ENCODE peak calls at places on chromosomes 3 and 15, in four cellular contexts. One of them, this sample, is unnamed.

GRCh38 chr3:95215437-95215836 is 1152.6 kb downstream of the NSUN3 start:
- DNase-seq in ovary: no peak
- DNase-seq in HepG2: no peak
- DNase-seq in Peyer's patch: no peak
- DNase-seq in this sample: no peak

GRCh38 chr3:152199069-152199838 is 69.5 kb upstream of the MBNL1 start:
- DNase-seq in ovary: no peak
- DNase-seq in Peyer's patch: no peak
- DNase-seq in HepG2: no peak
- DNase-seq in this sample: no peak

GRCh38 chr15:35319354-35319753 is 226.6 kb downstream of the DPH6 start:
- DNase-seq in ovary: no peak
- DNase-seq in HepG2: no peak
- DNase-seq in Peyer's patch: no peak
- DNase-seq in this sample: no peak

GRCh38 chr3:133825969-133826727 is 20.5 kb downstream of the SRPRB start:
- DNase-seq in HepG2: no peak
- DNase-seq in Peyer's patch: no peak
- DNase-seq in ovary: no peak
- DNase-seq in this sample: no peak

GRCh38 chr3:63351159-63352007 is 73.3 kb downstream of the SYNPR start:
- DNase-seq in ovary: no peak
- DNase-seq in Peyer's patch: no peak
- DNase-seq in HepG2: peak; percentile 51
- DNase-seq in this sample: peak; percentile 29

GRCh38 chr3:102106421-102107097 is 257.2 kb downstream of the NFKBIZ start:
- DNase-seq in ovary: no peak
- DNase-seq in HepG2: no peak
- DNase-seq in Peyer's patch: no peak
- DNase-seq in this sample: no peak

GRCh38 chr15:65286069-65286703 is 497 bp downstream of the PARP16 start:
- DNase-seq in ovary: peak; percentile 49
- DNase-seq in HepG2: peak; percentile 34
- DNase-seq in Peyer's patch: peak; percentile 78
- DNase-seq in this sample: peak; percentile 49

GRCh38 chr3:42803800-42804112 is 534 bp downstream of the HIGD1A start:
- DNase-seq in Peyer's patch: peak; percentile 59
- DNase-seq in ovary: peak; percentile 25
- DNase-seq in HepG2: peak; percentile 31
- DNase-seq in this sample: peak; percentile 48

GRCh38 chr3:49171775-49172500 is 540 bp downstream of the KLHDC8B start:
- DNase-seq in Peyer's patch: no peak
- DNase-seq in HepG2: no peak
- DNase-seq in ovary: no peak
- DNase-seq in this sample: no peak

GRCh38 chr3:49174586-49174985 is 3.2 kb downstream of the KLHDC8B start:
- DNase-seq in Peyer's patch: no peak
- DNase-seq in ovary: no peak
- DNase-seq in HepG2: no peak
- DNase-seq in this sample: no peak

GRCh38 chr3:49172616-49173041 is 1.2 kb downstream of the KLHDC8B start:
- DNase-seq in Peyer's patch: no peak
- DNase-seq in HepG2: no peak
- DNase-seq in ovary: peak; percentile 33
- DNase-seq in this sample: peak; percentile 20

GRCh38 chr3:49173792-49174170 is 2.4 kb downstream of the KLHDC8B start:
- DNase-seq in Peyer's patch: no peak
- DNase-seq in ovary: no peak
- DNase-seq in HepG2: no peak
- DNase-seq in this sample: no peak

DNA sequence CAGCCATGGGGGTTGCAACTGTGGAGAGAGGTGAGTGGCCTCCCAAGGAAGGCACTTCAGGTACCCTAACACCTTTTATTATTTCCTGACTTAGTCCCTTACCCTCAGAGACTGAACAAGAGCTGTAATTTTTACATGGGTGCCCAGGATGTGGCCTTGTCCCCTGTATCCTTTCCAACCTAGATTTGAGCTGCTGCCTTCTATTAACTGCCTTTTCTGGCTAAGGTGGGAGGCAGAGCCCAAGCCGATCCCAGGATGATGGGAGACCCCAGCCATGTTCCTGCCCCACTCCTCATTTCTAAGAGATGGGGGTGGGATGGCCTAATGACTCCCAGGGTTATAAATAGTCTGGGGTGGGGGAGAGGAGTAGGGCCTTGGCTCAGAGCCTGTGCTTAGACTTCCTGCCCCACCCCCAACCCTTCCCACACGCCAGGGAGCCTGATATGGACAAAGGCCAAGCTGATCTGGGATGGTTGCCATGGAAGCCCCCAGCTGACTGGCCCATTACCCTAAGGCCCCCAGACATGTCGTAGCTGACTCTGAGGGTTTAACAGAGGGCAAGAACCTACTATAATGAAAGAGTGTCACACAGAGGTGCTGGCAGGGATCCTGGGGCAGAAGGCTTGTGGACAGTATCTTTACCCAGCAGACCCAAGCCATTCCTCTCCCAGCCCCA is 1.9 kb downstream of the KLHDC8B start:
- DNase-seq in HepG2: peak; percentile 41
- DNase-seq in ovary: peak; percentile 86
- DNase-seq in Peyer's patch: no peak
- DNase-seq in this sample: peak; percentile 49
- TF ChIP-seq POLR2A in HepG2: no peak
- TF ChIP-seq POLR2A in ovary: no peak
- TF ChIP-seq POLR2A in Peyer's patch: no peak
- TF ChIP-seq POLR2A in this sample: no peak

DNA sequence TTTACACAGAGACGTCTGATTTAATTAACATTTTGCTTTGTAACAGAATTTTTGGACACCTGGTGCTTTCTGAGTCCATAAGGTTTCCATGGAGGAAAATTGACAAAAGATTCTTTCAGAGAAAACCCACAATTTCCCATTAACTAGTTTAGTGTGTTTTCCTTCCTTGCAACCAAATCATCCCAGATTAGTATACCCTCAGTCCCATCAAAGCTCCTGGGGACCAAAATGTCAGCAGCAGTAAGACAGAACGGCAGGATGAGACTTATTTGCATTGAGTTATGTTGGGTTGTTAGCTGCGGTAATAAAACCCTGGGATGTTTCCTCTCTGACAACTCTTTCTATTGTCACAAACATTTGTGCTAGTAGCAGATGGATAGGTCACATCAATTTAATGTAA is 32.4 kb upstream of the VPS33B start:
- DNase-seq in HepG2: no peak
- DNase-seq in Peyer's patch: no peak
- DNase-seq in ovary: no peak
- DNase-seq in this sample: no peak
- H3K27me3 ChIP-seq in HepG2: peaks cover 17% of the 10 kb centered on the region
- H3K27me3 ChIP-seq in Peyer's patch: no peaks in the 10 kb centered on the region
- H3K27me3 ChIP-seq in ovary: no peaks in the 10 kb centered on the region
- H3K27me3 ChIP-seq in this sample: no peaks in the 10 kb centered on the region

DNA sequence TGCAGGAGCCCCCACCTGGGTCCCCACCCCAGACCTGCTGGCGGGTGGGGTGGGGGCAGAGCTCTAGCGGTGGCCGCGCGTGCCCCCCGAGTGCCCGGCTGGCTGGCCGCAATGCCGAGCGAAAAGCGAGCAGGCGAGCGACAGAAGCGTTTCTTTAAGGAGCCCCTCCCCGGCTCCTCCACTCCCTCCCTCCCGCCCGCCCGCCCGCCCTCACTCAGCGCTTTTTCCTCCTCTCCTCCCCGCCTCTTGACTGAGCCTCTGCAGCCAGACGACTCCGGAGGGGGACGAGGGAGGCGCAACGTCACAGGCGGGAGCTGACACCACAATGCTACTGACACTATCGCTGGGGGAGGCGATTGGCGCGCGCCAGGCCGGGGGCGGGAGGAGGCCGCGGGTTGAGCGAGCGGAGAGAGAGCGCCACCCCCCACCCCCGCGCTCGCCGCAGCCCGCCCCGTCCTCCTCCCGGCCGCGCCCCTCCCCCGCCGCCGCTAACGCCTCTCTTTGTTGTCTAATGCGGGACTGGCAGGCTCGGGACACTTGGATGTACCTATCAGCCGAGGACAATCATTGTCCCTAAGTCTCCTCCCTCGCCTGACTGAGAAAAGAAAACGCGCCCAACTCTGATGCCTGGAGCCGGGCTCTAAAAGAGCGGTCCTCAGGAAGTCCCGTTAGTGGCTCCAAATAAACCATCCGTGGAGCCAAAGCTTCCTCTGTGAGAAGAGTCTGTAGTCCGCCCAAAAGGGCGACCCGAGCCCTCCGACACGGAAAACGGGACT is at the start of gene MEX3B:
- DNase-seq in ovary: peak; percentile 91
- DNase-seq in Peyer's patch: peak; percentile 94
- DNase-seq in HepG2: peak; percentile 83
- DNase-seq in this sample: peak; percentile 86
- TF ChIP-seq POLR2A in ovary: no peak
- TF ChIP-seq POLR2A in Peyer's patch: no peak
- TF ChIP-seq POLR2A in HepG2: no peak
- TF ChIP-seq POLR2A in this sample: no peak

DNA sequence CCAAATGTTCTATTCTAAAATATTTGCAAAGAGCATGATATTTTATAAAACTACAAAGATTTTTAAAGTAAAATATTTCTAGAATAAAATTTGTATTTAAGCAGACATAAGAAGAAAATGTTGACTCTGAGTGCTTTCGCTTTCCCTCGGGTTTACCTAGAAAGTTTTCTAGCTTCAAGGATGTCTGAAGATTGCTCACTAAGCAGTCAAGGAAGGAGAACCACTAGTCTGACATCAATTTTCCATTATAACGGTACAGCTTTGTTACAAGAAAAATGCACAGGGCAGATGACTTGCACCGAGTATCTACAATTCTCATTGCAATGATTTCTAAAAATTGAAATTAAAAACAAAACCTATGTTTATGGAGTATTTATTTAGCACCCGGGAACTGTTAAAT is 14.2 kb downstream of the GPR15 start:
- DNase-seq in HepG2: no peak
- DNase-seq in Peyer's patch: no peak
- DNase-seq in ovary: no peak
- DNase-seq in this sample: no peak
- H3K27me3 ChIP-seq in HepG2: no peaks in the 10 kb centered on the region
- H3K27me3 ChIP-seq in Peyer's patch: no peaks in the 10 kb centered on the region
- H3K27me3 ChIP-seq in ovary: no peaks in the 10 kb centered on the region
- H3K27me3 ChIP-seq in this sample: no peaks in the 10 kb centered on the region

GRCh38 chr3:186785517-186786018 is 2.2 kb downstream of the EIF4A2 start:
- DNase-seq in HepG2: no peak
- DNase-seq in Peyer's patch: no peak
- DNase-seq in ovary: no peak
- DNase-seq in this sample: no peak
- TF ChIP-seq POLR2A in HepG2: no peak
- TF ChIP-seq POLR2A in Peyer's patch: no peak
- TF ChIP-seq POLR2A in ovary: no peak
- TF ChIP-seq POLR2A in this sample: no peak

DNA sequence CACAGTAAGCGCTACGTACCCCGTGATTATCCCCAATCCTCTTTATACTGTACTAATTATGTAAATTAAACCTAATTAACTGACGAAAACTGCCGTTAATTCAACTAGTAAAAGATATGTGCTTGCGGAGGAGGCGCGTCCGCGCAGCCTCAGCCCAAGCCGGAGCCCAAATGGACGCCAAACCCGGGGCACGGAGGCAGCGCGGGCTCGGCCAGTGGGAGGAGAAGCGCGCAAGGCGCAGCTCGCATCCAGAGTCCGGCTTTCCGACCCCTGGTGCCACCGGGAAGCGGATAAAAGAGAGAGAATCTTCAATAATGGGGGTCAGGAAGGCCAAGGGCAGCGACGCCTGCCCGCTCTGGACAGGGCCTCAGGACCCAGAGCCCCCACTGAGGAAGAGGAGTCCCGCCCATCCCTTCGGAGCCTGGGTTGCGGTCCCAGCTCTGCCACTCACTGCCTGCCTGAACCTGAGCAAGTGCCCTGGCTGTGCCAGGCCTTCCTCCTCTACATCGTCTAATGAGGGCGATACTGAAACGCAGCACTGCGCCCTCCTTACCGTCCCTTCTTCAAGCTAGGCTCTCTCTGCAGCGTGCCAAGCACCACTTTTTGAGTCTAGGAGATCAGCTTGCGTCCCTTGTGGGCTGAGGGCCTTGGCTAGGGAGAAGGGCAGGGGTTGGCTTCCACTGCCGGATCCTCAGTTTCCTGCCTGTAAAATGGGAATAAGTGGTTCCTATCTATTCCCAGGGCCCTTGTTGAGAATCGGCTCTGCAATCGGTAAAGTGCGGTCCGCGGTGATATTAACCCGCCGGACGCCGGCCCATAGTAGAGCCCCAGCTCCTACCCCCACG is 4.9 kb upstream of the SKOR1 start:
- DNase-seq in ovary: no peak
- DNase-seq in HepG2: no peak
- DNase-seq in Peyer's patch: no peak
- DNase-seq in this sample: no peak
- H3K27me3 ChIP-seq in ovary: peaks cover 18% of the 10 kb centered on the region
- H3K27me3 ChIP-seq in HepG2: peaks cover 37% of the 10 kb centered on the region
- H3K27me3 ChIP-seq in Peyer's patch: peaks cover 60% of the 10 kb centered on the region
- H3K27me3 ChIP-seq in this sample: no peaks in the 10 kb centered on the region

This sample was measured in body of pancreas.